ENCODE peak calls at places on chromosomes 16 and 17, in eight cellular contexts. V is heart left ventricle; Z is upper lobe of right lung; K is CD8-positive, alpha-beta T cell; G is tibial nerve; Y is A549; X is breast epithelium; D is Peyer's patch. S is an unnamed sample.

GRCh38 chr16:67165121-67166034 is 833 bp downstream of the HSF4 start:
- DNase-seq in V (no peak), Z (no peak), K (no peak), G (no peak), Y (no peak), X (no peak), D (peak; percentile 48), S (no peak)

GRCh38 chr16:19843371-19843770 is 41.3 kb downstream of the GPRC5B start:
- DNase-seq in V (no peak), Z (no peak), K (no peak), G (no peak), Y (no peak), X (no peak), D (no peak), S (no peak)

GRCh38 chr17:64536913-64537312 is 30.1 kb downstream of the CEP95 start:
- DNase-seq in V (no peak), Z (no peak), K (no peak), G (no peak), Y (no peak), X (no peak), D (no peak), S (no peak)

GRCh38 chr16:29852654-29853053 is 10.4 kb downstream of the CDIPT start:
- DNase-seq in V (no peak), Z (no peak), K (no peak), G (no peak), Y (no peak), X (no peak), D (no peak), S (no peak)

GRCh38 chr17:67052720-67053437 is 8.5 kb downstream of the CACNG1 start:
- DNase-seq in V (no peak), Z (no peak), K (no peak), G (no peak), Y (no peak), X (no peak), D (peak; percentile 26), S (no peak)

GRCh38 chr16:68450741-68451140 is 2.4 kb upstream of the SMPD3 start:
- DNase-seq in V (no peak), Z (no peak), K (no peak), G (no peak), Y (no peak), X (no peak), D (no peak), S (no peak)

GRCh38 chr16:13920510-13920818 is 510 bp downstream of the ERCC4 start:
- DNase-seq in V (no peak), Z (no peak), K (no peak), G (no peak), Y (no peak), X (no peak), D (peak; percentile 46), S (peak; percentile 16)

GRCh38 chr17:64005734-64006167 is 7.6 kb downstream of the PRR29 start:
- DNase-seq in V (no peak), Z (no peak), K (no peak), G (no peak), Y (peak; percentile 64), X (no peak), D (peak; percentile 50), S (no peak)

GRCh38 chr17:12732366-12732765 is 56.9 kb upstream of the ARHGAP44 start:
- DNase-seq in V (no peak), Z (no peak), K (no peak), G (no peak), Y (no peak), X (no peak), D (no peak), S (no peak)

GRCh38 chr16:64695684-64696083 is 426.2 kb downstream of the CDH11 start:
- DNase-seq in V (no peak), Z (no peak), K (no peak), G (no peak), Y (no peak), X (no peak), D (no peak), S (no peak)

GRCh38 chr17:1059131-1059795 is 62.3 kb downstream of the TIMM22 start:
- DNase-seq in V (no peak), Z (no peak), K (no peak), G (no peak), Y (no peak), X (no peak), D (no peak), S (no peak)

GRCh38 chr17:28370744-28371103 is 617 bp upstream of the VTN start:
- DNase-seq in V (no peak), Z (no peak), K (no peak), G (no peak), Y (no peak), X (no peak), D (no peak), S (no peak)

GRCh38 chr17:4971826-4972225 is 4.2 kb upstream of the SPAG7 start:
- DNase-seq in V (no peak), Z (no peak), K (no peak), G (no peak), Y (no peak), X (no peak), D (no peak), S (no peak)

GRCh38 chr17:74296548-74296936 is 22.5 kb downstream of the DNAI2 start:
- DNase-seq in V (peak; percentile 68), Z (no peak), K (no peak), G (peak; percentile 43), Y (peak; percentile 60), X (no peak), D (peak; percentile 72), S (no peak)

DNA sequence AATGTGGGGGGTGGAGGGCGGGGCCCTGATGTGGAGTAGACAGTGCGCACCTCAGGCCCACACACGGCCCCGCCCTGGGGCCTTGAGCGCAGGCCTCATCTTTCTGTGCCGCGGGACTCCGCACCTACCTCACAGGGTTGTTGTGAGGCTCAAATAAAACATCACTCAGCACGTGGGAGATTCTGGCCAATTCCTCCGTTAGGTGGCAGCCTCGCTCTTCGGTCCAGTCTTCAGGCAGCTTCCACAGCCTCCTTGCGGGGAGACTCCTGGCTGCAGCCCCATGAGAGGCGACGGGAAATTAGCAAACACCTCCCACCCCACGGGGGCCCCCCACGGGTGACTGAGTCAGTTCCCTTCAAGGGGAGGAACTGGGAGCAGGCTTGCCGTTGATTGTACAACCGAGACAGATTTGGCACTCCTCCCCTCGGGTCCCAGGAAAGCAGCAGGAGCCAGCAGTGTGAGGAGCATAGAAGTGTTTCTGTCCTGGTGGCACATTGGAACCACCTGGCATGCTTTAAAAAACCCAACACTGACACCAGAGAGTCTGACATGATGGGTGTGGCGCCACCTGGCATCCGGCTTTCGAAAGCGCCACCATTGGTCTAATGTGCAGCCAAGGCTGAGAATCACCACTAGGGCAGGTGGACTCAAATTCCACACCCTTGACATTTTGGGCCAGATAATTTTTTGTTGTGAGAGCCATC is 7.6 kb downstream of the MRM1 start:
- DNase-seq in V (peak; percentile 40), Z (no peak), K (no peak), G (no peak), Y (no peak), X (no peak), D (peak; percentile 71), S (no peak)
- H3K27ac ChIP-seq in V (no peak overlapping the region), Z (no peak overlapping the region), K (no peak overlapping the region), G (no peak overlapping the region), Y (no peak overlapping the region), X (no peak overlapping the region), D (no peak overlapping the region), S (no peak overlapping the region)

DNA sequence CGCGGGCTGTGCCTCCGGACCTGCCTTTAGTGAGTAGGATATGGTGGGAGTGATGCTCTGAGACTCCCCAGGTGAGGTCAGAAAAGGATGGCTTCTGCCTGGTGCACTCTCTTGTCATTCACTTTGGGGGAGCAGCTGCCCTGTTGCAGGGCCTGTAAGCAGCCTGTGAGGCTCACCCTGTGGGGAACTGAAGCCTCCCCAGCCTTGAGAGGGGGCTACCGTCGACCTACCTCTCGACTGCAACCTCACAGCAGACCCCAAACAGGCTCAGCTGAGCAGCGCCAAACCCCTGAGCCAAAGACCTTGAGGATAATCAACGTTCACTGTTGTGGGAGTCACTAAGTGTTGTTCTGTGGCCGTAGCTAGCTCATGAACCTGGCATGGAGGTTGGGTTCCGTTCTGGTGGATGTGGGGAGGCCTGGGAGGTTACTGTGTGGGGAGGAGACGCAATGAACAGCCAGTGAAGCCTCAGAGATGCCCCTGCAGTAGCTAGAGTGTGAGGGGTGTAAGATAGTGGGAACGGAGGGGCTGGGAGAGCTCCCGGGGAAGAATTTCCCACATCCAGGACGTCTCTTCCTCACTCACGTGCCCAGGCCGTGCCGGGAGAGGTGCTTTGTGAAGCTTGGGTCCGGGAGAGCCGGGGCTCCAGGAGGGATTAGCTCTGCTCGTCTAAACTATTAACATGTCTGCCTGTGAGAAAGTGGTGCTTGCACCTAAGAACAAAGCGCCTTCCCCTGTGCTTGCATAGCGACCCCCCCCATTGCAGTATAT is 38.8 kb downstream of the METRNL start:
- DNase-seq in V (peak; percentile 8), Z (no peak), K (no peak), G (no peak), Y (no peak), X (no peak), D (no peak), S (no peak)
- H3K4me1 ChIP-seq in V (peaks cover 16% of the 10 kb centered on the region), Z (peaks cover 9% of the 10 kb centered on the region), K (peaks cover 7% of the 10 kb centered on the region), G (peaks cover 12% of the 10 kb centered on the region), Y (peaks cover 3% of the 10 kb centered on the region), X (no peaks in the 10 kb centered on the region), D (no peaks in the 10 kb centered on the region), S (no peaks in the 10 kb centered on the region)

DNA sequence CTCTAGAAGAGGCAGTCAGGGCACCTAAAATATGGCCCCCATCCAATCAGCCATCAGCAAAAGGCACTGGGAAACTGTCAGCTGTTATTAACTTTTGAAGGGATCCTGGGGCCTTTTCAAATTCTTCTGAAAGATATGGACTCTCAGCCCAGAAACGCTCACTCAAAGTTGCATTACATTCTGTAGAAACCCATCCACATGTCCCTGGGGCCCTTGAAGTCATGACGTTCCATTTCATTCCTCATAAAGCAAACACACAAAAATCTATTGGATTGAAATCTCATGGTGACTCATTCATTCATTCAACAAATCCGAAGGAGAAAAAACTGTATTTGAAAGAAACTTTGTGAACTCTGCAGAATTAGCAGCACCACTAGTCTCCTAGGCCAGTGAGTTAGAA is 215.3 kb downstream of the C16orf95 start:
- DNase-seq in V (no peak), Z (no peak), K (no peak), G (no peak), Y (no peak), X (no peak), D (no peak), S (no peak)
- H3K27ac ChIP-seq in V (no peak overlapping the region), Z (no peak overlapping the region), K (no peak overlapping the region), G (no peak overlapping the region), Y (no peak overlapping the region), X (no peak overlapping the region), D (no peak overlapping the region), S (no peak overlapping the region)

GRCh38 chr17:48577330-48577945 is 712 bp downstream of the HOXB4 start:
- DNase-seq in V (no peak), Z (no peak), K (no peak), G (no peak), Y (no peak), X (no peak), D (peak; percentile 57), S (no peak)

GRCh38 chr17:48578616-48579560 is 738 bp upstream of the HOXB4 start:
- DNase-seq in V (no peak), Z (no peak), K (no peak), G (no peak), Y (no peak), X (no peak), D (peak; percentile 55), S (no peak)

GRCh38 chr17:48579738-48580543 is 1.8 kb upstream of the HOXB4 start:
- DNase-seq in V (no peak), Z (no peak), K (no peak), G (no peak), Y (no peak), X (no peak), D (no peak), S (no peak)

GRCh38 chr17:48576479-48577309 is 1.5 kb downstream of the HOXB4 start:
- DNase-seq in V (no peak), Z (no peak), K (no peak), G (no peak), Y (no peak), X (peak; percentile 58), D (peak; percentile 56), S (no peak)

GRCh38 chr17:48577946-48578615 is at the start of gene HOXB4:
- DNase-seq in V (peak; percentile 70), Z (no peak), K (peak; percentile 73), G (peak; percentile 37), Y (no peak), X (peak; percentile 52), D (peak; percentile 94), S (peak; percentile 69)
- H3K4me1 ChIP-seq in V (peaks cover 28% of the 10 kb centered on the region), Z (peaks cover 6% of the 10 kb centered on the region), K (peaks cover 25% of the 10 kb centered on the region), G (peaks cover 67% of the 10 kb centered on the region), Y (peaks cover 16% of the 10 kb centered on the region), X (no peaks in the 10 kb centered on the region), D (no peaks in the 10 kb centered on the region), S (peaks cover 15% of the 10 kb centered on the region)